ENCODE peak calls at places on chromosome 22, in seven cellular contexts. One of them, this sample, is unnamed.

GRCh38 chr22:20741634-20742581 is 32.0 kb upstream of the SERPIND1 start:
- DNase-seq in stimulated activated CD4-positive, alpha-beta T cell treated with anti-CD3 and anti-CD28 coated beads, TNF-alpha, amount 100 ng/mL, for 1 hour: no peak
- DNase-seq in fibroblast of lung: peak; percentile 34
- DNase-seq in Ammon's horn: no peak
- DNase-seq in activated CD8-positive, alpha-beta memory T cell treated with anti-CD3 and anti-CD28 coated beads, Interleukin-2, amount 50 U/mL, for 48 hours: no peak
- DNase-seq in NCI-H1417 treated with DMSO at 0.1 percent for 48 hours: no peak
- DNase-seq in Calu3: peak; percentile 59
- DNase-seq in this sample: peak; percentile 54

GRCh38 chr22:31340765-31341247 is 5.3 kb downstream of the PATZ1 start:
- DNase-seq in stimulated activated CD4-positive, alpha-beta T cell treated with anti-CD3 and anti-CD28 coated beads, TNF-alpha, amount 100 ng/mL, for 1 hour: no peak
- DNase-seq in fibroblast of lung: no peak
- DNase-seq in Ammon's horn: no peak
- DNase-seq in activated CD8-positive, alpha-beta memory T cell treated with anti-CD3 and anti-CD28 coated beads, Interleukin-2, amount 50 U/mL, for 48 hours: no peak
- DNase-seq in NCI-H1417 treated with DMSO at 0.1 percent for 48 hours: no peak
- DNase-seq in Calu3: no peak
- DNase-seq in this sample: no peak

GRCh38 chr22:17874231-17874630 is 100.0 kb upstream of the BID start:
- DNase-seq in stimulated activated CD4-positive, alpha-beta T cell treated with anti-CD3 and anti-CD28 coated beads, TNF-alpha, amount 100 ng/mL, for 1 hour: no peak
- DNase-seq in fibroblast of lung: no peak
- DNase-seq in Ammon's horn: no peak
- DNase-seq in activated CD8-positive, alpha-beta memory T cell treated with anti-CD3 and anti-CD28 coated beads, Interleukin-2, amount 50 U/mL, for 48 hours: no peak
- DNase-seq in NCI-H1417 treated with DMSO at 0.1 percent for 48 hours: no peak
- DNase-seq in Calu3: no peak
- DNase-seq in this sample: no peak

GRCh38 chr22:44632823-44633478 is 69.1 kb upstream of the PRR5 start:
- DNase-seq in stimulated activated CD4-positive, alpha-beta T cell treated with anti-CD3 and anti-CD28 coated beads, TNF-alpha, amount 100 ng/mL, for 1 hour: no peak
- DNase-seq in fibroblast of lung: peak; percentile 6
- DNase-seq in Ammon's horn: no peak
- DNase-seq in activated CD8-positive, alpha-beta memory T cell treated with anti-CD3 and anti-CD28 coated beads, Interleukin-2, amount 50 U/mL, for 48 hours: no peak
- DNase-seq in NCI-H1417 treated with DMSO at 0.1 percent for 48 hours: no peak
- DNase-seq in Calu3: no peak
- DNase-seq in this sample: no peak

GRCh38 chr22:47337161-47337621 is 574.7 kb downstream of the TBC1D22A start:
- DNase-seq in stimulated activated CD4-positive, alpha-beta T cell treated with anti-CD3 and anti-CD28 coated beads, TNF-alpha, amount 100 ng/mL, for 1 hour: no peak
- DNase-seq in fibroblast of lung: peak; percentile 92
- DNase-seq in Ammon's horn: peak; percentile 14
- DNase-seq in activated CD8-positive, alpha-beta memory T cell treated with anti-CD3 and anti-CD28 coated beads, Interleukin-2, amount 50 U/mL, for 48 hours: no peak
- DNase-seq in NCI-H1417 treated with DMSO at 0.1 percent for 48 hours: no peak
- DNase-seq in Calu3: peak; percentile 59
- DNase-seq in this sample: no peak

GRCh38 chr22:45478108-45478771 is 24.4 kb upstream of the FBLN1 start:
- DNase-seq in stimulated activated CD4-positive, alpha-beta T cell treated with anti-CD3 and anti-CD28 coated beads, TNF-alpha, amount 100 ng/mL, for 1 hour: no peak
- DNase-seq in fibroblast of lung: peak; percentile 97
- DNase-seq in Ammon's horn: no peak
- DNase-seq in activated CD8-positive, alpha-beta memory T cell treated with anti-CD3 and anti-CD28 coated beads, Interleukin-2, amount 50 U/mL, for 48 hours: no peak
- DNase-seq in NCI-H1417 treated with DMSO at 0.1 percent for 48 hours: no peak
- DNase-seq in Calu3: no peak
- DNase-seq in this sample: no peak

GRCh38 chr22:38353701-38354100 is 36.5 kb upstream of the CSNK1E start:
- DNase-seq in stimulated activated CD4-positive, alpha-beta T cell treated with anti-CD3 and anti-CD28 coated beads, TNF-alpha, amount 100 ng/mL, for 1 hour: no peak
- DNase-seq in fibroblast of lung: no peak
- DNase-seq in Ammon's horn: no peak
- DNase-seq in activated CD8-positive, alpha-beta memory T cell treated with anti-CD3 and anti-CD28 coated beads, Interleukin-2, amount 50 U/mL, for 48 hours: peak; percentile 50
- DNase-seq in NCI-H1417 treated with DMSO at 0.1 percent for 48 hours: no peak
- DNase-seq in Calu3: no peak
- DNase-seq in this sample: no peak

GRCh38 chr22:25875461-25875860 is 133.5 kb downstream of the MYO18B start:
- DNase-seq in stimulated activated CD4-positive, alpha-beta T cell treated with anti-CD3 and anti-CD28 coated beads, TNF-alpha, amount 100 ng/mL, for 1 hour: no peak
- DNase-seq in fibroblast of lung: no peak
- DNase-seq in Ammon's horn: no peak
- DNase-seq in activated CD8-positive, alpha-beta memory T cell treated with anti-CD3 and anti-CD28 coated beads, Interleukin-2, amount 50 U/mL, for 48 hours: no peak
- DNase-seq in NCI-H1417 treated with DMSO at 0.1 percent for 48 hours: no peak
- DNase-seq in Calu3: no peak
- DNase-seq in this sample: no peak

GRCh38 chr22:26457661-26458272 is 25.8 kb downstream of the HPS4 start:
- DNase-seq in stimulated activated CD4-positive, alpha-beta T cell treated with anti-CD3 and anti-CD28 coated beads, TNF-alpha, amount 100 ng/mL, for 1 hour: no peak
- DNase-seq in fibroblast of lung: no peak
- DNase-seq in Ammon's horn: no peak
- DNase-seq in activated CD8-positive, alpha-beta memory T cell treated with anti-CD3 and anti-CD28 coated beads, Interleukin-2, amount 50 U/mL, for 48 hours: no peak
- DNase-seq in NCI-H1417 treated with DMSO at 0.1 percent for 48 hours: no peak
- DNase-seq in Calu3: no peak
- DNase-seq in this sample: no peak

GRCh38 chr22:46390652-46391301 is 55.3 kb downstream of the TRMU start:
- DNase-seq in stimulated activated CD4-positive, alpha-beta T cell treated with anti-CD3 and anti-CD28 coated beads, TNF-alpha, amount 100 ng/mL, for 1 hour: no peak
- DNase-seq in fibroblast of lung: peak; percentile 68
- DNase-seq in Ammon's horn: peak; percentile 52
- DNase-seq in activated CD8-positive, alpha-beta memory T cell treated with anti-CD3 and anti-CD28 coated beads, Interleukin-2, amount 50 U/mL, for 48 hours: no peak
- DNase-seq in NCI-H1417 treated with DMSO at 0.1 percent for 48 hours: no peak
- DNase-seq in Calu3: peak; percentile 73
- DNase-seq in this sample: no peak

GRCh38 chr22:29344137-29344536 is 28.6 kb upstream of the RASL10A start:
- DNase-seq in stimulated activated CD4-positive, alpha-beta T cell treated with anti-CD3 and anti-CD28 coated beads, TNF-alpha, amount 100 ng/mL, for 1 hour: no peak
- DNase-seq in fibroblast of lung: peak; percentile 29
- DNase-seq in Ammon's horn: peak; percentile 56
- DNase-seq in activated CD8-positive, alpha-beta memory T cell treated with anti-CD3 and anti-CD28 coated beads, Interleukin-2, amount 50 U/mL, for 48 hours: no peak
- DNase-seq in NCI-H1417 treated with DMSO at 0.1 percent for 48 hours: peak; percentile 43
- DNase-seq in Calu3: peak; percentile 38
- DNase-seq in this sample: no peak

GRCh38 chr22:30816413-30816812 is 121.7 kb downstream of the OSBP2 start:
- DNase-seq in stimulated activated CD4-positive, alpha-beta T cell treated with anti-CD3 and anti-CD28 coated beads, TNF-alpha, amount 100 ng/mL, for 1 hour: no peak
- DNase-seq in fibroblast of lung: no peak
- DNase-seq in Ammon's horn: no peak
- DNase-seq in activated CD8-positive, alpha-beta memory T cell treated with anti-CD3 and anti-CD28 coated beads, Interleukin-2, amount 50 U/mL, for 48 hours: no peak
- DNase-seq in NCI-H1417 treated with DMSO at 0.1 percent for 48 hours: no peak
- DNase-seq in Calu3: no peak
- DNase-seq in this sample: no peak

GRCh38 chr22:47163481-47163875 is 401.0 kb downstream of the TBC1D22A start:
- DNase-seq in stimulated activated CD4-positive, alpha-beta T cell treated with anti-CD3 and anti-CD28 coated beads, TNF-alpha, amount 100 ng/mL, for 1 hour: no peak
- DNase-seq in fibroblast of lung: no peak
- DNase-seq in Ammon's horn: no peak
- DNase-seq in activated CD8-positive, alpha-beta memory T cell treated with anti-CD3 and anti-CD28 coated beads, Interleukin-2, amount 50 U/mL, for 48 hours: no peak
- DNase-seq in NCI-H1417 treated with DMSO at 0.1 percent for 48 hours: no peak
- DNase-seq in Calu3: no peak
- DNase-seq in this sample: no peak

GRCh38 chr22:17087176-17088131 is 2.7 kb downstream of the IL17RA start:
- DNase-seq in stimulated activated CD4-positive, alpha-beta T cell treated with anti-CD3 and anti-CD28 coated beads, TNF-alpha, amount 100 ng/mL, for 1 hour: no peak
- DNase-seq in fibroblast of lung: peak; percentile 81
- DNase-seq in Ammon's horn: no peak
- DNase-seq in activated CD8-positive, alpha-beta memory T cell treated with anti-CD3 and anti-CD28 coated beads, Interleukin-2, amount 50 U/mL, for 48 hours: peak; percentile 71
- DNase-seq in NCI-H1417 treated with DMSO at 0.1 percent for 48 hours: no peak
- DNase-seq in Calu3: no peak
- DNase-seq in this sample: peak; percentile 85

GRCh38 chr22:31039393-31039792 is 41.7 kb upstream of the SMTN start:
- DNase-seq in stimulated activated CD4-positive, alpha-beta T cell treated with anti-CD3 and anti-CD28 coated beads, TNF-alpha, amount 100 ng/mL, for 1 hour: no peak
- DNase-seq in fibroblast of lung: peak; percentile 88
- DNase-seq in Ammon's horn: no peak
- DNase-seq in activated CD8-positive, alpha-beta memory T cell treated with anti-CD3 and anti-CD28 coated beads, Interleukin-2, amount 50 U/mL, for 48 hours: no peak
- DNase-seq in NCI-H1417 treated with DMSO at 0.1 percent for 48 hours: no peak
- DNase-seq in Calu3: no peak
- DNase-seq in this sample: no peak

GRCh38 chr22:29933619-29934018 is 50.6 kb downstream of the MTMR3 start:
- DNase-seq in stimulated activated CD4-positive, alpha-beta T cell treated with anti-CD3 and anti-CD28 coated beads, TNF-alpha, amount 100 ng/mL, for 1 hour: no peak
- DNase-seq in fibroblast of lung: no peak
- DNase-seq in Ammon's horn: no peak
- DNase-seq in activated CD8-positive, alpha-beta memory T cell treated with anti-CD3 and anti-CD28 coated beads, Interleukin-2, amount 50 U/mL, for 48 hours: no peak
- DNase-seq in NCI-H1417 treated with DMSO at 0.1 percent for 48 hours: no peak
- DNase-seq in Calu3: no peak
- DNase-seq in this sample: no peak

GRCh38 chr22:50570861-50571260 is 7.4 kb downstream of the CPT1B start:
- DNase-seq in stimulated activated CD4-positive, alpha-beta T cell treated with anti-CD3 and anti-CD28 coated beads, TNF-alpha, amount 100 ng/mL, for 1 hour: no peak
- DNase-seq in fibroblast of lung: no peak
- DNase-seq in Ammon's horn: no peak
- DNase-seq in activated CD8-positive, alpha-beta memory T cell treated with anti-CD3 and anti-CD28 coated beads, Interleukin-2, amount 50 U/mL, for 48 hours: no peak
- DNase-seq in NCI-H1417 treated with DMSO at 0.1 percent for 48 hours: no peak
- DNase-seq in Calu3: no peak
- DNase-seq in this sample: no peak

GRCh38 chr22:35628732-35629131 is 11.6 kb upstream of the MB start:
- DNase-seq in stimulated activated CD4-positive, alpha-beta T cell treated with anti-CD3 and anti-CD28 coated beads, TNF-alpha, amount 100 ng/mL, for 1 hour: no peak
- DNase-seq in fibroblast of lung: no peak
- DNase-seq in Ammon's horn: no peak
- DNase-seq in activated CD8-positive, alpha-beta memory T cell treated with anti-CD3 and anti-CD28 coated beads, Interleukin-2, amount 50 U/mL, for 48 hours: no peak
- DNase-seq in NCI-H1417 treated with DMSO at 0.1 percent for 48 hours: no peak
- DNase-seq in Calu3: no peak
- DNase-seq in this sample: no peak

GRCh38 chr22:27918351-27919221 is 470 bp downstream of the PITPNB start:
- DNase-seq in stimulated activated CD4-positive, alpha-beta T cell treated with anti-CD3 and anti-CD28 coated beads, TNF-alpha, amount 100 ng/mL, for 1 hour: peak; percentile 8
- DNase-seq in fibroblast of lung: peak; percentile 58
- DNase-seq in Ammon's horn: peak; percentile 33
- DNase-seq in activated CD8-positive, alpha-beta memory T cell treated with anti-CD3 and anti-CD28 coated beads, Interleukin-2, amount 50 U/mL, for 48 hours: peak; percentile 83
- DNase-seq in NCI-H1417 treated with DMSO at 0.1 percent for 48 hours: no peak
- DNase-seq in Calu3: peak; percentile 67
- DNase-seq in this sample: peak; percentile 61

GRCh38 chr22:45496451-45496941 is 6.2 kb upstream of the FBLN1 start:
- DNase-seq in stimulated activated CD4-positive, alpha-beta T cell treated with anti-CD3 and anti-CD28 coated beads, TNF-alpha, amount 100 ng/mL, for 1 hour: no peak
- DNase-seq in fibroblast of lung: peak; percentile 83
- DNase-seq in Ammon's horn: no peak
- DNase-seq in activated CD8-positive, alpha-beta memory T cell treated with anti-CD3 and anti-CD28 coated beads, Interleukin-2, amount 50 U/mL, for 48 hours: no peak
- DNase-seq in NCI-H1417 treated with DMSO at 0.1 percent for 48 hours: no peak
- DNase-seq in Calu3: no peak
- DNase-seq in this sample: no peak

GRCh38 chr22:45069925-45070324 is 60.1 kb upstream of the PHF21B start:
- DNase-seq in stimulated activated CD4-positive, alpha-beta T cell treated with anti-CD3 and anti-CD28 coated beads, TNF-alpha, amount 100 ng/mL, for 1 hour: no peak
- DNase-seq in fibroblast of lung: no peak
- DNase-seq in Ammon's horn: no peak
- DNase-seq in activated CD8-positive, alpha-beta memory T cell treated with anti-CD3 and anti-CD28 coated beads, Interleukin-2, amount 50 U/mL, for 48 hours: peak; percentile 60
- DNase-seq in NCI-H1417 treated with DMSO at 0.1 percent for 48 hours: no peak
- DNase-seq in Calu3: no peak
- DNase-seq in this sample: no peak

GRCh38 chr22:35604671-35605457 is 12.3 kb downstream of the MB start:
- DNase-seq in stimulated activated CD4-positive, alpha-beta T cell treated with anti-CD3 and anti-CD28 coated beads, TNF-alpha, amount 100 ng/mL, for 1 hour: no peak
- DNase-seq in fibroblast of lung: no peak
- DNase-seq in Ammon's horn: no peak
- DNase-seq in activated CD8-positive, alpha-beta memory T cell treated with anti-CD3 and anti-CD28 coated beads, Interleukin-2, amount 50 U/mL, for 48 hours: peak; percentile 67
- DNase-seq in NCI-H1417 treated with DMSO at 0.1 percent for 48 hours: no peak
- DNase-seq in Calu3: peak; percentile 71
- DNase-seq in this sample: peak; percentile 73

GRCh38 chr22:50439314-50440250 is 35.3 kb downstream of the SBF1 start:
- DNase-seq in stimulated activated CD4-positive, alpha-beta T cell treated with anti-CD3 and anti-CD28 coated beads, TNF-alpha, amount 100 ng/mL, for 1 hour: no peak
- DNase-seq in fibroblast of lung: no peak
- DNase-seq in Ammon's horn: no peak
- DNase-seq in activated CD8-positive, alpha-beta memory T cell treated with anti-CD3 and anti-CD28 coated beads, Interleukin-2, amount 50 U/mL, for 48 hours: no peak
- DNase-seq in NCI-H1417 treated with DMSO at 0.1 percent for 48 hours: no peak
- DNase-seq in Calu3: no peak
- DNase-seq in this sample: no peak